ENCODE peak calls at places on chromosomes 11 and 22, in four cellular contexts. F is K562, P is A549, G is GM12878. H is an unnamed sample.

GRCh38 chr11:105923814-105924213 is 98.2 kb downstream of the MSANTD4 start:
- DNase-seq in G (no peak), P (no peak), F (no peak), H (peak; percentile 82)

GRCh38 chr11:116244425-116244824 is 528.4 kb downstream of the BUD13 start:
- DNase-seq in F (no peak), P (no peak), G (no peak), H (no peak)

GRCh38 chr22:25682071-25682470 is 59.9 kb upstream of the MYO18B start:
- DNase-seq in F (no peak), G (no peak), P (no peak), H (no peak)

GRCh38 chr11:69956669-69957190 is 121.4 kb upstream of the ANO1 start:
- DNase-seq in P (no peak), G (no peak), F (no peak), H (no peak)

GRCh38 chr11:121582296-121582695 is 129.5 kb upstream of the SORL1-AS1 start:
- DNase-seq in F (no peak), G (no peak), P (no peak), H (no peak)

GRCh38 chr11:65491614-65492386 is 7.0 kb upstream of the MALAT1 start:
- DNase-seq in F (peak; percentile 66), G (no peak), P (peak; percentile 96), H (peak; percentile 98)

GRCh38 chr11:81989093-81989492 is 744.6 kb downstream of the FAM181B start:
- DNase-seq in F (no peak), G (no peak), P (no peak), H (no peak)

GRCh38 chr11:88555018-88555828 is 217.7 kb upstream of the CTSC start:
- DNase-seq in P (peak; percentile 76), F (no peak), G (no peak), H (peak; percentile 99)

GRCh38 chr22:22171357-22172218 is 73.0 kb upstream of the VPREB1 start:
- DNase-seq in G (no peak), P (peak; percentile 52), F (peak; percentile 64), H (no peak)

GRCh38 chr11:113991170-113991569 is 16.3 kb downstream of the HTR3A start:
- DNase-seq in P (no peak), F (peak; percentile 50), G (no peak), H (peak; percentile 8)

GRCh38 chr11:61954106-61955030 is 4.2 kb downstream of the BEST1 start:
- DNase-seq in F (peak; percentile 59), P (peak; percentile 36), G (no peak), H (no peak)

GRCh38 chr22:38841211-38841610 is 2.6 kb downstream of the NPTXR start:
- DNase-seq in G (no peak), P (no peak), F (no peak), H (no peak)

GRCh38 chr11:63917685-63918523 is 940 bp upstream of the RCOR2 start:
- DNase-seq in G (no peak), P (peak; percentile 80), F (peak; percentile 75), H (no peak)

GRCh38 chr11:68661697-68662603 is 22.4 kb upstream of the GAL start:
- DNase-seq in F (no peak), G (no peak), P (no peak), H (peak; percentile 25)

GRCh38 chr11:27468643-27469332 is 3.8 kb downstream of the LGR4 start:
- DNase-seq in F (no peak), G (no peak), P (peak; percentile 49), H (peak; percentile 29)

GRCh38 chr11:61004037-61004641 is 32.7 kb downstream of the CD6 start:
- DNase-seq in P (no peak), G (no peak), F (no peak), H (peak; percentile 13)

GRCh38 chr22:45462034-45462655 is 40.5 kb upstream of the FBLN1 start:
- DNase-seq in F (peak; percentile 16), G (no peak), P (no peak), H (no peak)

GRCh38 chr11:22082788-22083187 is 110.1 kb upstream of the ANO5 start:
- DNase-seq in P (no peak), G (no peak), F (no peak), H (no peak)

GRCh38 chr11:49424136-49424535 is 215.7 kb upstream of the FOLH1 start:
- DNase-seq in P (no peak), G (no peak), F (no peak), H (no peak)

GRCh38 chr11:132631956-132632355 is 900.3 kb downstream of the OPCML start:
- DNase-seq in F (no peak), G (no peak), P (no peak), H (peak; percentile 8)

GRCh38 chr11:44572884-44573283 is 7.4 kb downstream of the CD82 start:
- DNase-seq in G (no peak), P (no peak), F (no peak), H (no peak)

GRCh38 chr11:10309163-10310093 is 4.6 kb downstream of the ADM start:
- DNase-seq in F (peak; percentile 42), P (peak; percentile 82), G (no peak), H (peak; percentile 92)

GRCh38 chr11:10666976-10667892 is 26.3 kb downstream of the IRAG1 start:
- DNase-seq in F (no peak), G (no peak), P (no peak), H (peak; percentile 84)

GRCh38 chr11:88231894-88232482 is 56.7 kb upstream of the RAB38 start:
- DNase-seq in P (peak; percentile 7), F (no peak), G (no peak), H (peak; percentile 40)

GRCh38 chr11:45210846-45211245 is 64.4 kb downstream of the PRDM11 start:
- DNase-seq in G (no peak), F (no peak), P (no peak), H (no peak)

GRCh38 chr11:59184876-59185275 is 12.9 kb downstream of the DTX4 start:
- DNase-seq in G (no peak), F (no peak), P (no peak), H (no peak)

GRCh38 chr11:9077164-9077563 is 14.2 kb downstream of the SCUBE2 start:
- DNase-seq in F (no peak), P (no peak), G (no peak), H (no peak)

GRCh38 chr22:37643225-37643847 is 3.9 kb downstream of the SH3BP1 start:
- DNase-seq in F (peak; percentile 63), P (peak; percentile 59), G (no peak), H (peak; percentile 57)

GRCh38 chr11:125348141-125348651 is 147.9 kb downstream of the FEZ1 start:
- DNase-seq in P (no peak), F (no peak), G (no peak), H (no peak)

GRCh38 chr22:43446881-43447280 is 35.1 kb downstream of the MPPED1 start:
- DNase-seq in G (no peak), F (no peak), P (peak; percentile 9), H (no peak)
- TF ChIP-seq USF2 in G (no peak), F (no peak), P (no peak), H (no peak)

GRCh38 chr22:20905415-20906386 is 11.5 kb upstream of the CRKL start:
- DNase-seq in G (no peak), P (no peak), F (peak; percentile 51), H (no peak)
- TF ChIP-seq ELK1 in G (no peak), P (no peak), F (no peak), H (no peak)

GRCh38 chr11:112727341-112727841 is 233.8 kb upstream of the NCAM1 start:
- DNase-seq in F (no peak), P (no peak), G (no peak), H (no peak)
- TF ChIP-seq USF2 in F (no peak), P (no peak), G (no peak), H (no peak)

DNA sequence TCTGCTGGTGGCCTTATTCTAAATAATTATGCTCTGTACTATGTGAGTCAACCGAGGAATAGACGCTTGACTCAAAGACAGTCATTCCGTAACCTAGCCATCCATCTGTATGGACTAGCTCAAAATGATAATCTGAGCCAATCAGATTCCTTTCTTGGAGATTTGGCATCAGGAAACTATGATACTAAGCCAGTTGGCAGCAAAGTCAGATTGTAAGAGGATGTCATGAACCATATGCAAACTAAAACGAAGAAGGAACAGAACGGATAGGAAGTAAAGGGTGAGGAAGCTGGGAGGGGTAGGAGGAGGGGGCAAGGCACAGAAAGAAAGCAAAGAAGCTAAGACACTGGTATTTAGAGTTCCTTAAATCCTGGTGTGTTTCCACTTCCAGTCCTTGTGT is 10.7 kb upstream of the SESN3 start:
- DNase-seq in P (no peak), F (no peak), G (no peak), H (no peak)
- TF ChIP-seq ELK1 in P (no peak), F (no peak), G (no peak), H (no peak)

DNA sequence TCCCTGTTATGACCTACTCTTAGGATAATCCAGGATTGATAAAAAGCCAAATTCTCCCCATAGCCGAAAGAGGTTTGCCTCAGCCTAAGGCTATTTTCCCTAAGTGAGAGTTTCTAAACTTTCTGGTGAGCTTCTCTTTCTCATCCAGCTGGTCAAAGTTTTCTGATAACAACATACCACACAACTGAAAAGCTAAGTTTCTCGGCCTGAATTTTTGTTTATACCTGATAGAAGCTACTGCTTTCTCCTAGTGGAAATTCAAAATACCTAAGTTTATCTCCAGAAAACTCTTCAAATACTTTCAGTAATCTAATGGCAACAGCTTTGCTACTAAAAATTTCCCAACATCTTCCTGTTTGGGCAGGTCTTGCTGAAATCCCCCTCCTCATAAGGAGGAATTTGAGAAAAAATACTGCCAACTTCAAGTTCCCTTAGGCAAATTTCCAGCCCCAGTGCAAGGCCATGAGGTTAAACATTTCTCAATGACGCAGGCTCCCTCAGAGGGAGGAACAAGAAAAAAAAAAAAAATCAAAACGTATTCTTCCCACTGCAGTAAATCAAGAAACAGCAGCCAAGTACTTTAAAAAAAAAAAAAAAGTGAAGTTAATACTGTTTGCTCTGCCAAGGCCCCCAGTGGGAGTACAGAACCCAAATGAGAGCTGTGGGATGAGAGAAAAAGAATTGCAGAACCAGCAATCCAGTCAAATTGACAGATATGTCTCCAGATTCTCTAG is 127.0 kb downstream of the MRTFA start:
- DNase-seq in P (peak; percentile 94), G (no peak), F (no peak), H (peak; percentile 96)
- TF ChIP-seq USF2 in P (no peak), G (no peak), F (no peak), H (no peak)

GRCh38 chr11:17075506-17075905 is 2.0 kb downstream of the RPS13 start:
- DNase-seq in G (no peak), F (no peak), P (no peak), H (no peak)

GRCh38 chr11:17073370-17074027 is 4.0 kb downstream of the RPS13 start:
- DNase-seq in P (no peak), F (no peak), G (no peak), H (no peak)

GRCh38 chr11:17076517-17077239 is 789 bp downstream of the RPS13 start:
- DNase-seq in F (no peak), P (no peak), G (no peak), H (peak; percentile 2)

GRCh38 chr11:17077520-17078401 is at the start of gene RPS13:
- DNase-seq in G (peak; percentile 97), P (peak; percentile 99), F (peak; percentile 91), H (peak; percentile 99)

DNA sequence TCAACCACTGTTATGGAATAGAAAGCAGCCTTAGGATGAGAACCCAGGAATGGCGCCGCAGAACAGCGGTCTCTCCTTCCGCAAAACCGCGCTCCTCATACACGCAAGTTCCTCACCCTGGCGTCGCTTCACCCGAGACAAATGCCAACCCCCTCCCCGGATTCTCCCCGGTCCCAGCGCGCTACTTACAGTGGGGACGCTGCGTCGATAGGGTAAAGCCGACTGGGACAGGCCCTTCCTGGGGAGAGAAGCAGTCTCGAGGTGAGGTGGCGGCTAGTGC is 287 bp downstream of the RPS13 start:
- DNase-seq in G (no peak), F (no peak), P (no peak), H (no peak)
- TF ChIP-seq ELK1 in G (no peak), F (no peak), P (no peak), H (no peak)

GRCh38 chr22:40819741-40820140 is 595 bp upstream of the SLC25A17 start:
- DNase-seq in P (no peak), F (no peak), G (no peak), H (peak; percentile 42)
- TF ChIP-seq USF2 in P (no peak), F (no peak), G (no peak), H (no peak)

GRCh38 chr11:1409108-1409851 is 19.5 kb downstream of the BRSK2 start:
- DNase-seq in G (no peak), P (no peak), F (no peak), H (no peak)
- TF ChIP-seq ELK1 in G (no peak), P (no peak), F (no peak), H (no peak)